ENCODE peak calls at places on chromosomes 4 and X, in nine cellular contexts. L, U, H, E, D, P, W, Y and G are unnamed samples. For H3K27me3, the result is how much of the 10 kb centered on the place peaks cover.

GRCh38 chrX:70434914-70435586 is 9.6 kb upstream of the DLG3 start:
- DNase-seq in Y (peak), U (peak), E (no peak), P (no peak), H (peak), W (no peak), D (no peak), L (no peak), G (no peak)

GRCh38 chr4:42390622-42391355 is 6.5 kb upstream of the SHISA3 start:
- DNase-seq in H (no peak), Y (no peak), D (no peak), P (no peak), U (no peak), W (no peak), L (no peak), E (no peak), G (no peak)

GRCh38 chr4:3747582-3747906 is 18.6 kb upstream of the ADRA2C start:
- DNase-seq in P (peak), W (no peak), Y (no peak), D (no peak), E (no peak), L (no peak), U (peak), H (peak), G (peak)

GRCh38 chr4:16140520-16141249 is 56.9 kb upstream of the PROM1 start:
- DNase-seq in U (no peak), E (no peak), W (peak), P (no peak), H (peak), D (peak), L (no peak), Y (no peak), G (no peak)

GRCh38 chrX:45628041-45628440 is 427.4 kb upstream of the DIPK2B start:
- DNase-seq in P (no peak), W (no peak), U (no peak), L (no peak), E (no peak), H (no peak), D (no peak), Y (no peak), G (no peak)

GRCh38 chr4:61922766-61923165 is 722.6 kb downstream of the ADGRL3 start:
- DNase-seq in H (no peak), D (no peak), U (no peak), W (no peak), P (no peak), Y (no peak), L (no peak), E (no peak), G (no peak)

GRCh38 chr4:153432971-153433752 is 33.0 kb upstream of the TMEM131L start:
- DNase-seq in H (peak), D (peak), P (peak), E (peak), L (peak), W (peak), Y (peak), U (peak), G (peak)

GRCh38 chrX:71622347-71623104 is 4.2 kb upstream of the CXCR3 start:
- DNase-seq in H (peak), E (peak), D (peak), U (peak), L (peak), Y (peak), P (peak), W (no peak), G (peak)

GRCh38 chrX:118420462-118420861 is 74.6 kb downstream of the WDR44 start:
- DNase-seq in P (no peak), E (no peak), L (no peak), D (no peak), H (peak), W (peak), Y (no peak), U (no peak), G (no peak)

GRCh38 chrX:79170632-79171031 is 26.1 kb downstream of the GPR174 start:
- DNase-seq in H (no peak), W (no peak), E (no peak), U (no peak), P (no peak), D (no peak), L (no peak), Y (no peak), G (no peak)

GRCh38 chrX:133538148-133538547 is 122.9 kb upstream of the GPC4 start:
- DNase-seq in U (peak), H (peak), W (no peak), E (no peak), Y (no peak), D (no peak), P (no peak), L (no peak), G (no peak)

GRCh38 chr4:77579406-77580076 is 26.1 kb upstream of the CXCL13 start:
- DNase-seq in Y (no peak), D (no peak), E (no peak), W (peak), P (no peak), H (peak), L (no peak), U (no peak), G (no peak)

GRCh38 chr4:11912886-11913285 is 484.2 kb upstream of the HS3ST1 start:
- DNase-seq in H (no peak), D (no peak), L (no peak), P (no peak), W (no peak), E (no peak), U (no peak), Y (no peak), G (no peak)

GRCh38 chr4:73869130-73870055 is at the start of gene CXCL1:
- DNase-seq in D (peak), P (peak), L (peak), H (peak), U (peak), W (peak), Y (no peak), E (peak), G (no peak)

GRCh38 chrX:85109235-85109634 is 105.6 kb downstream of the APOOL start:
- DNase-seq in E (no peak), L (no peak), P (peak), U (peak), H (peak), D (no peak), W (no peak), Y (no peak), G (peak)

GRCh38 chr4:7068883-7069282 is 1.0 kb upstream of the GRPEL1 start:
- DNase-seq in P (peak), Y (no peak), D (no peak), E (peak), L (peak), H (peak), W (no peak), U (peak), G (no peak)

GRCh38 chr4:186021461-186022167 is 47.3 kb upstream of the TLR3 start:
- DNase-seq in W (peak), E (no peak), H (peak), Y (no peak), P (peak), D (no peak), L (no peak), U (peak), G (peak)

GRCh38 chrX:136529795-136530194 is 2.2 kb upstream of the VGLL1 start:
- DNase-seq in W (no peak), H (no peak), U (peak), E (no peak), D (no peak), Y (no peak), P (no peak), L (no peak), G (peak)

GRCh38 chr4:29756966-29757365 is 963.2 kb upstream of the PCDH7 start:
- DNase-seq in E (no peak), H (no peak), P (peak), U (peak), Y (no peak), W (no peak), L (no peak), D (no peak), G (no peak)

GRCh38 chrX:7133036-7133412 is 14.5 kb upstream of the STS start:
- DNase-seq in D (peak), W (no peak), H (peak), L (no peak), Y (no peak), U (no peak), P (no peak), E (no peak), G (no peak)

GRCh38 chr4:88963817-88964216 is 93.2 kb downstream of the FAM13A start:
- DNase-seq in D (no peak), Y (no peak), U (peak), E (no peak), W (peak), H (no peak), L (no peak), P (no peak), G (no peak)

GRCh38 chrX:138775501-138775900 is 64.0 kb upstream of the FGF13 start:
- DNase-seq in H (peak), P (no peak), W (peak), E (no peak), U (peak), L (no peak), D (no peak), Y (no peak), G (no peak)

GRCh38 chr4:10461850-10462400 is 4.7 kb upstream of the ZNF518B start:
- DNase-seq in H (no peak), E (no peak), U (peak), P (no peak), Y (no peak), D (no peak), L (no peak), W (no peak), G (no peak)

GRCh38 chrX:154349979-154350378 is 24.5 kb downstream of the FLNA start:
- DNase-seq in D (no peak), H (no peak), W (no peak), P (peak), Y (peak), L (no peak), E (no peak), U (no peak), G (no peak)

GRCh38 chrX:153395613-153396319 is 5.4 kb downstream of the PNMA6E start:
- DNase-seq in D (no peak), L (peak), U (no peak), E (no peak), H (no peak), W (no peak), Y (no peak), P (no peak), G (no peak)

GRCh38 chrX:10725071-10725470 is 104.7 kb upstream of the MID1 start:
- DNase-seq in H (no peak), L (no peak), E (no peak), U (peak), Y (no peak), W (no peak), P (no peak), D (no peak), G (no peak)

GRCh38 chrX:150365051-150365952 is 2.2 kb downstream of the MAMLD1 start:
- DNase-seq in D (peak), L (peak), H (peak), P (peak), E (peak), Y (peak), U (peak), W (peak), G (peak)

GRCh38 chr4:4693258-4693657 is 151.4 kb upstream of the STX18 start:
- DNase-seq in D (no peak), E (no peak), W (no peak), H (no peak), P (no peak), Y (no peak), U (no peak), L (no peak), G (no peak)

GRCh38 chr4:127782275-127783025 is at the start of gene HSPA4L:
- DNase-seq in L (peak), U (peak), H (peak), W (peak), Y (peak), P (peak), D (no peak), E (peak), G (peak)

GRCh38 chrX:65508851-65509250 is 25.7 kb downstream of the LAS1L start:
- DNase-seq in L (no peak), D (no peak), U (no peak), Y (no peak), W (no peak), H (no peak), P (no peak), E (no peak), G (no peak)

GRCh38 chr4:173057906-173058305 is 110.7 kb upstream of the GALNT7 start:
- DNase-seq in D (no peak), H (peak), W (peak), P (no peak), Y (no peak), U (no peak), L (no peak), E (no peak), G (no peak)

GRCh38 chr4:102722740-102723139 is 38.0 kb downstream of the MANBA start:
- DNase-seq in D (no peak), W (no peak), E (no peak), U (no peak), P (no peak), H (no peak), L (no peak), Y (no peak), G (no peak)

GRCh38 chrX:80266979-80267378 is 153.3 kb upstream of the TENT5D start:
- DNase-seq in P (no peak), E (no peak), U (no peak), L (no peak), D (no peak), Y (no peak), W (no peak), H (no peak), G (no peak)

GRCh38 chr4:177771645-177772044 is 329.4 kb upstream of the AGA start:
- DNase-seq in Y (no peak), E (no peak), W (no peak), D (no peak), P (no peak), U (no peak), H (no peak), L (no peak), G (no peak)

GRCh38 chrX:107691024-107691448 is 62.7 kb downstream of the PRPS1 start:
- DNase-seq in P (no peak), D (no peak), L (no peak), H (no peak), E (no peak), Y (no peak), W (no peak), U (no peak), G (no peak)

GRCh38 chrX:108735087-108735679 is 1.2 kb downstream of the IRS4 start:
- DNase-seq in Y (no peak), E (no peak), U (peak), W (no peak), L (no peak), H (no peak), P (no peak), D (no peak), G (no peak)

GRCh38 chrX:108726748-108727147 is 9.6 kb downstream of the IRS4 start:
- DNase-seq in H (no peak), W (no peak), P (no peak), Y (no peak), U (no peak), E (no peak), L (no peak), D (no peak), G (no peak)

GRCh38 chrX:108732630-108733321 is 3.6 kb downstream of the IRS4 start:
- DNase-seq in L (no peak), D (no peak), U (peak), Y (no peak), H (peak), P (no peak), E (no peak), W (no peak), G (no peak)

GRCh38 chrX:108734426-108734825 is 1.9 kb downstream of the IRS4 start:
- DNase-seq in E (no peak), U (no peak), D (no peak), W (no peak), Y (no peak), P (no peak), L (peak), H (no peak), G (no peak)

DNA sequence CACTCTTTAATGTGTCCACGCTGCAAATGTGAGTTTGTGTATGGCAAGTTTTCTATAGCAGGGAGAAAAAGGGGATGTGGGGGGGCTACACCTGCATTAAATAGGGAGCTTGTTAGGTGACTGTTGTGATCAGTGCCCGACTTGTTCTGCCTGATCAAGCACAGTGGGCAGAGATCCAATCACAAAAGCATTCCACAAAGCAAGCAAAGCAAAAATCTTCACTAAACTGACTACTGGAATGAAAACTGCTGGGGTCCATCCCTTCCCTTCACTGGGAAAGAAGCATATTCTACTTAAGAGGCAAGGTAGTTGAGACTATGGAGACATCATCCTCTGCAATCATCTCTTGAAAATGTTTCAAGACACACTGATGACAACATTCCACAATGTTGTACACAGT is 5.2 kb downstream of the IRS4 start:
- DNase-seq in L (no peak), H (no peak), Y (no peak), W (no peak), E (no peak), U (no peak), P (no peak), D (no peak), G (no peak)
- H3K27me3 ChIP-seq in L (under half), H (under half), Y (under half), W (under half), E (under half), U (under half), P (half or more), D (under half), G (under half)

GRCh38 chr4:138110815-138111214 is 131.3 kb downstream of the SLC7A11 start:
- DNase-seq in L (no peak), E (no peak), W (peak), U (no peak), Y (no peak), P (no peak), D (no peak), H (no peak), G (no peak)
- H3K4me3 ChIP-seq in L (no peak), E (no peak), W (no peak), U (no peak), Y (no peak), P (no peak), D (no peak), H (no peak), G (no peak)

GRCh38 chrX:16208601-16209000 is 41.3 kb downstream of the MAGEB17 start:
- DNase-seq in P (no peak), D (no peak), H (no peak), Y (no peak), U (peak), L (no peak), W (no peak), E (no peak), G (no peak)
- H3K27me3 ChIP-seq in P (under half), D (under half), H (under half), Y (under half), U (under half), L (under half), W (under half), E (under half), G (under half)

DNA sequence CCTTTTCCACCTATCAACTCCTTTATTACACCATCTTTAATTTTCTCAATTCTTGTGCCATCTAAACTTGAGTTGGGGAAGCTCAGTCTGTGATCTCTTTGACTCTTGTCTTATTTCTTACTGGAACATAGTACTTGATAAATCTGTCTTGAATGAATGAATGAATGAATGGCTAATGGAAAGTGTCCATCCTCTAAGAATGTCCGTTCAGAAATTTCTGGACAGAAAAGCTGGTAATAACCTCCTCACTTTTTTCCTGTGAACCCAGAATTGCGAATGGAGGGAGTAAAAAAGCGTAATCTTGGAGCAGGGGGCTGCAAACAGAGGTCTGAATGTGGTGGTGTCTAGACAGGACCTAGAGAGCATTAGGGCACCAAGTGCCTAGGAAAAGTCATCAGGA is 9.4 kb upstream of the CLTRN start:
- DNase-seq in L (no peak), U (no peak), P (no peak), D (no peak), Y (no peak), W (no peak), H (no peak), E (no peak), G (no peak)
- H3K4me3 ChIP-seq in L (peak), U (peak), P (peak), D (peak), Y (peak), W (peak), H (peak), E (peak), G (peak)